ENCODE peak calls at places on chromosomes 11 and 22, in six cellular contexts. P is sigmoid colon, L is upper lobe of left lung, V is K562, T is endothelial cell of umbilical vein, Z is spleen. K is an unnamed sample.

GRCh38 chr11:74330065-74330858 is 18.8 kb upstream of the P4HA3 start:
- DNase-seq in L (no peak), Z (no peak), V (no peak), T (peak; percentile 87), P (no peak), K (no peak)

GRCh38 chr22:32311551-32312071 is 46.1 kb upstream of the RFPL3 start:
- DNase-seq in T (no peak), L (no peak), V (no peak), P (no peak), Z (no peak), K (no peak)

GRCh38 chr11:47204633-47204989 is 10.2 kb upstream of the DDB2 start:
- DNase-seq in L (no peak), T (no peak), V (peak; percentile 13), P (no peak), Z (no peak), K (no peak)

GRCh38 chr11:15603208-15603607 is 488.5 kb downstream of the INSC start:
- DNase-seq in Z (no peak), P (peak; percentile 72), V (no peak), T (no peak), L (peak; percentile 22), K (no peak)

GRCh38 chr22:49369726-49370717 is 457.7 kb downstream of the BRD1 start:
- DNase-seq in P (no peak), V (no peak), T (no peak), L (no peak), Z (peak; percentile 68), K (peak; percentile 19)

GRCh38 chr11:17383466-17383865 is 5.0 kb downstream of the KCNJ11 start:
- DNase-seq in T (no peak), P (no peak), Z (no peak), L (no peak), V (no peak), K (no peak)

GRCh38 chr11:6755303-6755952 is 16.3 kb downstream of the OR2AG2 start:
- DNase-seq in P (no peak), V (peak; percentile 61), T (peak; percentile 58), L (no peak), Z (no peak), K (no peak)

GRCh38 chr22:39244496-39245129 is at the start of gene PDGFB:
- DNase-seq in T (peak; percentile 65), L (peak; percentile 81), V (no peak), P (no peak), Z (no peak), K (no peak)

GRCh38 chr22:38243007-38243775 is 29.6 kb downstream of the TMEM184B start:
- DNase-seq in Z (no peak), V (no peak), L (peak; percentile 74), T (no peak), P (no peak), K (no peak)

GRCh38 chr11:68992743-68993255 is 12.0 kb upstream of the MRGPRD start:
- DNase-seq in V (no peak), T (no peak), P (peak; percentile 41), L (no peak), Z (peak; percentile 36), K (no peak)

GRCh38 chr11:123640677-123641494 is 13.5 kb downstream of the SCN3B start:
- DNase-seq in V (peak; percentile 81), P (no peak), T (peak; percentile 49), L (no peak), Z (no peak), K (no peak)

GRCh38 chr11:109971184-109971523 is 122.0 kb upstream of the ZC3H12C start:
- DNase-seq in Z (no peak), P (no peak), T (peak; percentile 94), V (no peak), L (no peak), K (no peak)

GRCh38 chr11:103872748-103873147 is 163.7 kb upstream of the DDI1 start:
- DNase-seq in V (no peak), P (no peak), L (no peak), Z (no peak), T (no peak), K (no peak)

GRCh38 chr22:36411589-36412258 is 24.0 kb upstream of the MYH9 start:
- DNase-seq in T (no peak), P (no peak), V (no peak), L (no peak), Z (no peak), K (no peak)

GRCh38 chr22:24592144-24592845 is 578 bp downstream of the LRRC75B start:
- DNase-seq in V (no peak), T (peak; percentile 8), Z (no peak), L (no peak), P (no peak), K (no peak)

GRCh38 chr11:118005224-118006152 is 19.3 kb downstream of the IL10RA start:
- DNase-seq in P (no peak), V (peak; percentile 77), L (peak; percentile 48), Z (no peak), T (no peak), K (no peak)

GRCh38 chr22:43231724-43232034 is 44.7 kb upstream of the TTLL12 start:
- DNase-seq in Z (no peak), P (no peak), T (no peak), V (no peak), L (peak; percentile 66), K (no peak)

GRCh38 chr11:126647735-126648134 is 292.2 kb downstream of the ST3GAL4 start:
- DNase-seq in Z (no peak), P (no peak), L (no peak), V (no peak), T (no peak), K (no peak)

GRCh38 chr11:114610984-114611944 is 15.7 kb upstream of the NXPE4 start:
- DNase-seq in V (no peak), L (no peak), Z (no peak), T (no peak), P (no peak), K (no peak)

GRCh38 chr11:114607753-114608459 is 12.3 kb upstream of the NXPE4 start:
- DNase-seq in V (no peak), L (no peak), P (no peak), T (no peak), Z (no peak), K (no peak)

GRCh38 chr11:114612686-114613085 is 17.1 kb upstream of the NXPE4 start:
- DNase-seq in P (no peak), Z (no peak), V (no peak), L (no peak), T (no peak), K (no peak)

GRCh38 chr11:114609429-114609828 is 13.8 kb upstream of the NXPE4 start:
- DNase-seq in V (no peak), Z (no peak), P (no peak), L (no peak), T (no peak), K (no peak)

GRCh38 chr11:114610550-114610949 is 15.0 kb upstream of the NXPE4 start:
- DNase-seq in P (no peak), V (no peak), Z (no peak), T (no peak), L (no peak), K (no peak)
- H3K9me3 ChIP-seq in P (no peaks in the 10 kb centered on the region), V (peaks cover 11% of the 10 kb centered on the region), Z (peaks cover 21% of the 10 kb centered on the region), T (no peaks in the 10 kb centered on the region), L (no peaks in the 10 kb centered on the region), K (no peaks in the 10 kb centered on the region)

GRCh38 chr22:17844150-17844549 is 69.9 kb upstream of the BID start:
- DNase-seq in V (no peak), L (no peak), Z (no peak), P (no peak), T (no peak), K (no peak)

GRCh38 chr22:17845340-17845739 is 71.1 kb upstream of the BID start:
- DNase-seq in T (no peak), V (no peak), L (no peak), Z (no peak), P (no peak), K (no peak)

GRCh38 chr22:17843189-17843588 is 68.9 kb upstream of the BID start:
- DNase-seq in L (no peak), V (no peak), Z (no peak), T (no peak), P (no peak), K (no peak)

GRCh38 chr22:17841836-17842235 is 67.6 kb upstream of the BID start:
- DNase-seq in P (no peak), V (no peak), L (no peak), Z (no peak), T (no peak), K (no peak)

GRCh38 chr22:17842386-17842785 is 68.1 kb upstream of the BID start:
- DNase-seq in T (no peak), P (peak; percentile 76), L (no peak), V (no peak), Z (peak; percentile 86), K (no peak)
- TF ChIP-seq POLR2A in T (no peak), P (no peak), L (no peak), V (no peak), Z (no peak), K (no peak)

GRCh38 chr22:47659467-47660302 is 897.2 kb downstream of the TBC1D22A start:
- DNase-seq in P (no peak), V (no peak), T (no peak), Z (no peak), L (no peak), K (no peak)
- H3K9me3 ChIP-seq in P (no peaks in the 10 kb centered on the region), V (peaks cover 2% of the 10 kb centered on the region), T (peaks cover 9% of the 10 kb centered on the region), Z (peaks cover 20% of the 10 kb centered on the region), L (no peaks in the 10 kb centered on the region), K (peaks cover 5% of the 10 kb centered on the region)

GRCh38 chr11:57741132-57742086 is at the start of gene SELENOH:
- DNase-seq in T (peak; percentile 98), L (peak; percentile 94), V (peak; percentile 90), Z (peak; percentile 98), P (peak; percentile 99), K (peak; percentile 97)
- TF ChIP-seq POLR2A in T (peak; percentile 95), L (no peak), V (peak; percentile 95), Z (peak; percentile 48), P (peak; percentile 85), K (peak; percentile 72)

DNA sequence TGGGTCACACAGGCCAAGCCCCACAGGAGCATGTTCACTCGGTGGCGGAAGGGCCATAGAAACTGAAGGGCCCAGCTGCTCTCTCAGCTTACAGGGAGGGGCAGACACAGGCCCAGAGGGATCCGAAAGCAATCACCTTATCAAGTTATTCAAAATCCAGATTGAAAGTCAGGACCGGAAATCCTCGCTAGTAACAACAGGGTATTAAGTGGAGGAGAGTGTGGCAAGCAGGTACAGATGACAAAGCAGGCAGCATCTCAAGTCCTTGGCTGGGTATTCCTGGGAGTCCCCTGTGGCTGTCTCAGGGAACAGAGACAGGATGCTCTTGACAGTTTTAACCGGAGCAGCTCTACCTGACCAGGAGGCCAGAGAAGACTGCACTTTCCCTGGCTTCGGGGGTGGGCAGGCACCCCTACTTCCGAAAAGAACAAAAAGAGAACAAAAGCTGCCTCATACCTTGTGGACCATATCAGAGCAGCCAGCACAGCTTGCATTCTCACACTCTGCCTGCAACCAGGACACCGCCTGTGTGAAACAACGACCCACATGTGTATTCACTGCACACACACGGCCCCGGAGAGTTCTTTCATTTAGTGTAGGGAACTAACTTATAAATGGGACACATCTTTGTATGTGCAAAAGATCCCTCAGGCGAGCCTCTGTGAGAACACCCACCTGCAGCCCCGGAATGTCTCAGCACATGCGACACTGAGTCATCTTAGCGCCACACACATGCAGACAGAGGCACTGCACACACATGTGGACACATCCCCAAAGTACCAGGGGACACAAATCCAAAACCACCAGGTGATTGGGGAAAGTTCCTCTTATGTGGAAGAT is 78.3 kb downstream of the MICAL3 start:
- DNase-seq in L (no peak), P (peak; percentile 54), Z (no peak), V (no peak), T (no peak), K (no peak)
- H3K9me3 ChIP-seq in L (no peaks in the 10 kb centered on the region), P (no peaks in the 10 kb centered on the region), Z (no peaks in the 10 kb centered on the region), V (no peaks in the 10 kb centered on the region), T (no peaks in the 10 kb centered on the region), K (no peaks in the 10 kb centered on the region)